ENCODE peak calls at places on chromosomes 11 and 22, in four cellular contexts. B is astrocyte, T is mesenchymal stem cell, A is neural progenitor cell. I is an unnamed sample.

GRCh38 chr22:42959472-42960145 is 55.3 kb downstream of the PACSIN2 start:
- DNase-seq in B (peak), T (peak), A (no peak), I (peak)

GRCh38 chr11:132202621-132203020 is 832.2 kb downstream of the NTM start:
- DNase-seq in A (no peak), B (peak), T (no peak), I (peak)

GRCh38 chr11:69914286-69915150 is 95.3 kb upstream of the FGF3 start:
- DNase-seq in A (no peak), B (no peak), T (no peak), I (no peak)

GRCh38 chr22:46275455-46276129 is 7.8 kb downstream of the TTC38 start:
- DNase-seq in T (no peak), B (no peak), A (no peak), I (no peak)

GRCh38 chr11:9825315-9825714 is 161.4 kb downstream of the SWAP70 start:
- DNase-seq in T (peak), A (no peak), B (no peak), I (peak)

GRCh38 chr11:17519486-17519885 is 24.7 kb downstream of the USH1C start:
- DNase-seq in T (no peak), A (no peak), B (no peak), I (no peak)

GRCh38 chr11:42098075-42098474 is 638.6 kb upstream of the LRRC4C start:
- DNase-seq in B (no peak), T (no peak), A (no peak), I (no peak)

GRCh38 chr22:29344137-29344536 is 28.6 kb upstream of the RASL10A start:
- DNase-seq in A (no peak), B (peak), T (peak), I (peak)

GRCh38 chr22:39664485-39665200 is 94.1 kb downstream of the CACNA1I start:
- DNase-seq in A (peak), B (no peak), T (no peak), I (no peak)

GRCh38 chr22:23790819-23791736 is 4.3 kb downstream of the SMARCB1 start:
- DNase-seq in B (peak), A (no peak), T (no peak), I (peak)

GRCh38 chr11:85094795-85095194 is 532.3 kb downstream of the DLG2 start:
- DNase-seq in B (no peak), A (no peak), T (no peak), I (no peak)

GRCh38 chr11:74593463-74593862 is 1.1 kb downstream of the POLD3 start:
- DNase-seq in B (no peak), T (no peak), A (no peak), I (no peak)

GRCh38 chr11:74592441-74593362 is at the start of gene POLD3:
- DNase-seq in B (peak), A (peak), T (peak), I (peak)

GRCh38 chr11:74592063-74592440 is 330 bp upstream of the POLD3 start:
- DNase-seq in T (no peak), A (no peak), B (no peak), I (peak)
- H3K4me3 ChIP-seq in T (no peak), A (peak), B (peak), I (peak)

DNA sequence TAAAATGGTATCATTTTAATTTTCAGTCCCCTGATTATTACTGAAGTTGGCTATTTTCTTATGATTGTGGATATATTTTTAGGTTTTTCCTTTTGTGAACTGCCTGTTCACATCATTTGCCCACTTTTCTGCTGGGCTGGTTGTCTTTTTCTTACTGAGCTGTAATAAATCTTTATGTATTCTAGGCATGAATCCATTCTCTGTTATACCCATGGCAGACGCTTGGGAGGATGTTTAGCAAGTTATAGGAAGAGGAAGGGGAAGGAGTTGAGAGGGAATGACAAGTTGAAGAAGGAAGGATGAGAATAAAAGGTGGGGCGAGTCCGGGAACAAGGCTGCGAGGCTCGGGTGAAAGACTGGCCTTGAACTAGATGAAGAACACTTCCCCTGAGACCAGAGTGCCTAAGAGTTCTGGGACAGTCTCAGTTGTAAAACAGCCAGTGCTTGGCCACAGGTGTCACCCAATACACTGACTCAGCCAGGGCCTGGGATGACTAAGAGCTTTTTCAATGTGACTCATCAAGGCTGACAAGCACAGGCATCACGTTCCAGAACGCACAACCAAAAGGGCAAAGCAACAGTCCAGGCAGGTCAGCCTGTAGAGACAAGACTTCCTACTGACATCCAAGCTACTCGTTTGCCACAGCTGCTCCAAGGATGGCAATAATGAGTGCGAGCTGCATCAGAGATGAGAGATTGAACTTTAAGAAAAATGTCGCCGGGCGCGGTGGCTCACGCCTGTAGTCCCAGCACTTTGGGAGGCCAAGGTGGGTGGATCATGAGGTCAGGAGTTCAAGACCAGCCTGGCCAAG is 35.2 kb downstream of the LRFN4 start:
- DNase-seq in A (no peak), T (peak), B (peak), I (peak)
- H3K4me3 ChIP-seq in A (no peak), T (no peak), B (no peak), I (no peak)

GRCh38 chr11:6365659-6366058 is 24.6 kb upstream of the SMPD1 start:
- DNase-seq in A (no peak), T (no peak), B (no peak), I (no peak)

GRCh38 chr11:6356503-6356902 is 33.8 kb upstream of the SMPD1 start:
- DNase-seq in B (no peak), A (no peak), T (no peak), I (no peak)

GRCh38 chr11:6362868-6363678 is 27.2 kb upstream of the SMPD1 start:
- DNase-seq in T (peak), A (peak), B (peak), I (peak)

GRCh38 chr11:6357222-6357621 is 33.1 kb upstream of the SMPD1 start:
- DNase-seq in T (peak), B (peak), A (no peak), I (peak)

DNA sequence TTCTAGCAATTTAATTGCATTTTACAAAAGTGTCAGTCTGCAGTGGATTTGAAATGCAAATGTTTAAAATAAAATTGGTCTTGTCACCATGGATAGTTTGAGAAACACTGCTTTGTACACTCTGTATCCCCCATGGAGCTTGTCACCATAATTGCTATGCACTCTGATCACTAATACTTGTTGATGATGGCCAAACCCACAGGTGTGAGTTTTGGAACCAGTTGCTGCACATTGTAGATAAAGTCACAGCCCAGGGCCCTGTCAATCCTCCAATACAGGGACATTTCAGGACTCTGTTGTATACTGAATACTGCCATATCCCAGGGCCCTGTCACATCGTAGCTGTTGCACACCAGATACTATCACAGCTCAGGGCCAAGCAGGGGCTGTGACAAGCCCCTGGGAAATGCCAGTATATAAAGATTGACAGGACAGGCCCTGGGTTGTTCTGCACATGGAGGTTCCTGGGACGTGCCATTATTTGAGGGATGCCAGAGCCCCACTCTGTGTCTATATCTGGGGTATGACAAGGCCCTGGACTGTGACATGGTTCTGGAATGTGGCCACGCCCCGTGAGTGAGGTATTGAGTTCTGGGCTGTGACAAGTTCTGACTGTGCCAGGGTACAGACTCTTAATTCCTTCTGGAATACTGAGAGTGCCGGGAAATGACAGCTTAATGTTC is 27.9 kb upstream of the SMPD1 start:
- DNase-seq in T (no peak), A (no peak), B (no peak), I (no peak)
- H3K4me3 ChIP-seq in T (no peak), A (no peak), B (no peak), I (no peak)

DNA sequence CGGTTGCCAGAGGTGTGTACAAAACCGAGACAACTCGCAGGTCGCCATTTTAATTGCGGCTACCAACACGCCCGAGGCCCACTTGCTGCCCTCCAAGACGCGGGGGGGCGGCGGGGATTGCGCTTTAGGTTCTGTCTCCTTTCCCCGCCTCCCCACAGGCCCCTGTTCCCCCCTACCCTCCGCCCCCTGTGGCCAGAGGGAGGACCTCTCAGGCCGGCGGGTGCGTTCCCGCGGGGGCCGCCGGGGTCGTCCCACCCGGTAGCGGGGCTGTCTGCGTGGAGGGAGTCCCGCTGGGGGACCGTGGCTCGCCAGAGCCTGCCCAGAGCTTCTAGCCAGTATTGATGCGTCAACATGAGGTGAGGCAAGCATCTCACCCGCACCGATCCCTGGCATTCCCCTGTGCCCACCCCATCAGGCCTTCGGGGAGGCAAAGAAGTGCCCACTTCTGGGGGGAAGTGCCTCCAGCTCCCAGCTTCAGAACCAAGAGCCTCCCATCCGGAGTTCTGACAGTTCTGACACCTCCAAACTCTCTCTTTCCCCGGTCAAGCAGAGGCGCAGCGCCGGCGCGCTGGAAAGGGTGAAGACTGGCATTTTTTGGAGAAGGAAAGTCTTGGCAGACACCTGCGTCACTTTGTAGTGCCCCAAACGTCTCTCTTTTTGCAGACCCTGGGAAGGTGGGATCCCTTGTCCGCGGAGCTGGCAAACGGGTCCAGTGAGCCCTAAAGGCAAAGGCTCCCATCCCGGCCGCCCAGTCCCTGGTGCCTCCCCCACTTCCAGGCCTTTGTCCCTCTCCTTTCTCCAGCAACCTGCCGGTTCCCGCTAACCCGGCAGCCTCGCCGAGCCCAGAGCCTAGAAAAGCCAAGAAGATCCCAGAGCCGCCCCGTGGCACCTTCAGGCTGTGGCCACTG is 3.1 kb upstream of the PAX6 start:
- DNase-seq in T (no peak), A (peak), B (peak), I (no peak)
- H3K4me3 ChIP-seq in T (no peak), A (peak), B (peak), I (no peak)

GRCh38 chr11:128891410-128891861 is 280 bp downstream of the KCNJ5 start:
- DNase-seq in A (no peak), B (no peak), T (peak), I (no peak)
- H3K4me3 ChIP-seq in A (peak), B (no peak), T (no peak), I (no peak)

DNA sequence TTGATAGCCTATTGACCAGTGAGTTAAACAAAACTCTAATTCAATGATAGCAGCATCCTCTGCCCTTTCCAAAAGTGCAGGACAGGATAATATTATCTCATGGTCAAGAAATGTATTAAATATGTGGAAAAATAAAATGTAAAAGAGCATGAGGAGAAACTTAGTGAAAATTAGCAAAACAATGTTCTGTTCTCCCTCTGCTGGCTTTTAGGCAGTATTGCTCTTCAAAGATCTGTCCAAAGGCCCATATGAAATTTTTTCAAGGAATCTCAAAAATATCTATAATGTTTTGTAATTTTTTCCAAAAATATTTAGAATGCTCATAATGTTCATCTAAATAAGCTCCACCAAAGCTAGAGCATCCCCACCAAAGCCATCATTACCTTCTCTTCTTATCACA is 8.3 kb upstream of the ARL14EP start:
- DNase-seq in B (no peak), A (no peak), T (peak), I (peak)
- H3K4me3 ChIP-seq in B (no peak), A (no peak), T (no peak), I (no peak)

DNA sequence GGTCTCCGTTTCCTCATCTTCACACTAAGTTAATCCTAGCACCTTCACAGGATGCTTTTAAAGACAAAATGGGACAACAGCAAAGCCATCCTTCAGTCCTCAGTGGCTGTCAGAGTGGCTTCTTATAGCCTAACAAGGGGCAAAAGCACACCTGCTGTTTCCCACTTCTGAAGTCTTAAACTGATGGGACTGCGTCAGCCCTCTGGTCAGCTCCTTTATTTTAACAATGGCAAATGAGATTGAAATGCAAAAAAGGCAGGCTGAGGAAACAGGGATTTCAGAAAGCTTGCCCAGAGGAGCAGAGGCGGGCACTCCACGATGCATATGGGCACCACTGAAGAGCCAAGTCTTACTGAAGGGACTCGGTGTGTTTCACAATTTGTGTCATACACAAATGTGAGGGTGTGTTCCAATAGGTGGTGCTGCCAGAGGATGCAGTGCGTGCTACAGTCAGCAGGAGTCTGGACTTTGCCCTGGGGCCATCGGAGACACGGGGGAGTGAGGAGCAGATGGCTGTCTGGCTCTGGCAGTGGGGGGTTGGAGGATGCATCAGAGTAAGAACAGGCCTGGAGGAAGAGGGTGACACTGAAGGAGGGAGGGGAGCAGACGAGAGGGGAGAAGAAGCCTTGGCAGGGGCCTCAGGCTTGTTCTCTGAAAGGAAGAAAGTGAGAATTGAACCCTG is 47.3 kb downstream of the TENM4 start:
- DNase-seq in A (peak), B (no peak), T (no peak), I (no peak)
- H3K4me3 ChIP-seq in A (no peak), B (no peak), T (no peak), I (no peak)